ENCODE peak calls at places on chromosomes 7 and 10, in four cellular contexts. L is SHP77, X is NB4, T is GM10248. G is an unnamed sample.

GRCh38 chr7:916291-916941 is 38.1 kb downstream of the ADAP1 start:
- DNase-seq in L (no peak), X (no peak), T (no peak), G (no peak)

GRCh38 chr10:124697837-124698559 is 46.2 kb downstream of the FAM53B start:
- DNase-seq in L (peak; percentile 89), X (no peak), T (peak; percentile 64), G (no peak)

GRCh38 chr10:97830064-97830463 is 19.6 kb upstream of the GOLGA7B start:
- DNase-seq in X (no peak), L (no peak), T (no peak), G (no peak)

GRCh38 chr10:31749293-31749692 is 179.3 kb downstream of the ARHGAP12 start:
- DNase-seq in X (no peak), T (no peak), L (peak; percentile 86), G (no peak)

GRCh38 chr7:8434290-8435002 is 1.0 kb downstream of the NXPH1 start:
- DNase-seq in X (no peak), L (no peak), T (no peak), G (no peak)

GRCh38 chr7:78377532-78377931 is 579.0 kb downstream of the PHTF2 start:
- DNase-seq in L (no peak), T (no peak), X (peak; percentile 11), G (no peak)

GRCh38 chr10:76302491-76302890 is 871.1 kb downstream of the LRMDA start:
- DNase-seq in X (no peak), L (no peak), T (no peak), G (no peak)

GRCh38 chr10:110524864-110525242 is 27.1 kb downstream of the DUSP5 start:
- DNase-seq in X (no peak), L (no peak), T (no peak), G (no peak)

G was measured in adipocyte.